ENCODE peak calls at places on chromosome 15, in seven cellular contexts. One of them, this sample, is unnamed.

GRCh38 chr15:59237119-59237853 is 30.6 kb downstream of the LDHAL6B start:
- DNase-seq in left lung: no peak
- DNase-seq in AG09319: no peak
- DNase-seq in OCI-LY7: peak; percentile 11
- DNase-seq in neural crest cell: no peak
- DNase-seq in foreskin fibroblast: no peak
- DNase-seq in hepatocyte: no peak
- DNase-seq in this sample: no peak

GRCh38 chr15:23823508-23823907 is 136.4 kb upstream of the NDN start:
- DNase-seq in neural crest cell: no peak
- DNase-seq in foreskin fibroblast: no peak
- DNase-seq in left lung: no peak
- DNase-seq in OCI-LY7: no peak
- DNase-seq in hepatocyte: no peak
- DNase-seq in AG09319: no peak
- DNase-seq in this sample: no peak

GRCh38 chr15:63872759-63873510 is 39.2 kb upstream of the HERC1 start:
- DNase-seq in hepatocyte: no peak
- DNase-seq in left lung: no peak
- DNase-seq in neural crest cell: no peak
- DNase-seq in AG09319: no peak
- DNase-seq in OCI-LY7: no peak
- DNase-seq in foreskin fibroblast: peak; percentile 29
- DNase-seq in this sample: no peak

GRCh38 chr15:75843618-75844610 is 667 bp downstream of the UBE2Q2 start:
- DNase-seq in neural crest cell: peak; percentile 44
- DNase-seq in AG09319: peak; percentile 16
- DNase-seq in OCI-LY7: peak; percentile 64
- DNase-seq in hepatocyte: peak; percentile 77
- DNase-seq in foreskin fibroblast: peak; percentile 57
- DNase-seq in left lung: peak; percentile 89
- DNase-seq in this sample: peak; percentile 41

GRCh38 chr15:98654790-98655360 is 6.5 kb downstream of the IGF1R start:
- DNase-seq in left lung: no peak
- DNase-seq in neural crest cell: no peak
- DNase-seq in foreskin fibroblast: no peak
- DNase-seq in AG09319: no peak
- DNase-seq in hepatocyte: no peak
- DNase-seq in OCI-LY7: no peak
- DNase-seq in this sample: no peak

GRCh38 chr15:25240461-25241021 is 198.3 kb downstream of the UBE3A start:
- DNase-seq in neural crest cell: no peak
- DNase-seq in AG09319: no peak
- DNase-seq in OCI-LY7: no peak
- DNase-seq in left lung: peak; percentile 26
- DNase-seq in foreskin fibroblast: no peak
- DNase-seq in hepatocyte: no peak
- DNase-seq in this sample: no peak

GRCh38 chr15:70375586-70375985 is 277.9 kb upstream of the TLE3 start:
- DNase-seq in OCI-LY7: no peak
- DNase-seq in left lung: no peak
- DNase-seq in neural crest cell: no peak
- DNase-seq in AG09319: no peak
- DNase-seq in hepatocyte: no peak
- DNase-seq in foreskin fibroblast: no peak
- DNase-seq in this sample: no peak

GRCh38 chr15:37093480-37094410 is 6.6 kb downstream of the MEIS2 start:
- DNase-seq in OCI-LY7: no peak
- DNase-seq in foreskin fibroblast: no peak
- DNase-seq in hepatocyte: peak; percentile 42
- DNase-seq in left lung: no peak
- DNase-seq in neural crest cell: no peak
- DNase-seq in AG09319: no peak
- DNase-seq in this sample: no peak

GRCh38 chr15:50315814-50316630 is 39.0 kb downstream of the GABPB1 start:
- DNase-seq in neural crest cell: no peak
- DNase-seq in OCI-LY7: peak; percentile 52
- DNase-seq in foreskin fibroblast: peak; percentile 21
- DNase-seq in AG09319: peak; percentile 12
- DNase-seq in hepatocyte: peak; percentile 52
- DNase-seq in left lung: no peak
- DNase-seq in this sample: no peak

GRCh38 chr15:25793354-25794050 is 69.6 kb downstream of the ATP10A start:
- DNase-seq in AG09319: no peak
- DNase-seq in hepatocyte: no peak
- DNase-seq in OCI-LY7: peak; percentile 87
- DNase-seq in neural crest cell: no peak
- DNase-seq in foreskin fibroblast: no peak
- DNase-seq in left lung: no peak
- DNase-seq in this sample: no peak

GRCh38 chr15:49152552-49153337 is 2.7 kb downstream of the COPS2 start:
- DNase-seq in AG09319: no peak
- DNase-seq in left lung: no peak
- DNase-seq in hepatocyte: no peak
- DNase-seq in foreskin fibroblast: no peak
- DNase-seq in OCI-LY7: no peak
- DNase-seq in neural crest cell: no peak
- DNase-seq in this sample: no peak

GRCh38 chr15:58918239-58918638 is 15.2 kb downstream of the SLTM start:
- DNase-seq in left lung: no peak
- DNase-seq in neural crest cell: no peak
- DNase-seq in foreskin fibroblast: no peak
- DNase-seq in hepatocyte: no peak
- DNase-seq in AG09319: no peak
- DNase-seq in OCI-LY7: no peak
- DNase-seq in this sample: no peak

GRCh38 chr15:85625856-85626255 is 168.9 kb downstream of the KLHL25 start:
- DNase-seq in AG09319: no peak
- DNase-seq in hepatocyte: no peak
- DNase-seq in foreskin fibroblast: peak; percentile 73
- DNase-seq in neural crest cell: no peak
- DNase-seq in OCI-LY7: no peak
- DNase-seq in left lung: no peak
- DNase-seq in this sample: no peak

GRCh38 chr15:74340139-74340538 is 27.3 kb downstream of the CYP11A1 start:
- DNase-seq in left lung: no peak
- DNase-seq in neural crest cell: no peak
- DNase-seq in foreskin fibroblast: peak; percentile 19
- DNase-seq in OCI-LY7: no peak
- DNase-seq in AG09319: no peak
- DNase-seq in hepatocyte: no peak
- DNase-seq in this sample: no peak

GRCh38 chr15:89486726-89487050 is 9.7 kb downstream of the RHCG start:
- DNase-seq in hepatocyte: no peak
- DNase-seq in foreskin fibroblast: no peak
- DNase-seq in OCI-LY7: no peak
- DNase-seq in AG09319: no peak
- DNase-seq in neural crest cell: no peak
- DNase-seq in left lung: peak; percentile 83
- DNase-seq in this sample: no peak

GRCh38 chr15:56675930-56676329 is 57.4 kb downstream of the ZNF280D start:
- DNase-seq in foreskin fibroblast: no peak
- DNase-seq in hepatocyte: no peak
- DNase-seq in left lung: no peak
- DNase-seq in neural crest cell: no peak
- DNase-seq in AG09319: no peak
- DNase-seq in OCI-LY7: no peak
- DNase-seq in this sample: no peak

GRCh38 chr15:100284701-100285100 is 57.1 kb downstream of the ADAMTS17 start:
- DNase-seq in AG09319: no peak
- DNase-seq in foreskin fibroblast: no peak
- DNase-seq in hepatocyte: peak; percentile 50
- DNase-seq in OCI-LY7: no peak
- DNase-seq in left lung: no peak
- DNase-seq in neural crest cell: no peak
- DNase-seq in this sample: no peak

GRCh38 chr15:67228286-67228685 is 26.2 kb downstream of the AAGAB start:
- DNase-seq in neural crest cell: no peak
- DNase-seq in OCI-LY7: no peak
- DNase-seq in hepatocyte: no peak
- DNase-seq in foreskin fibroblast: no peak
- DNase-seq in AG09319: no peak
- DNase-seq in left lung: no peak
- DNase-seq in this sample: no peak

GRCh38 chr15:70101459-70102113 is 3.9 kb upstream of the TLE3 start:
- DNase-seq in AG09319: peak; percentile 57
- DNase-seq in OCI-LY7: peak; percentile 65
- DNase-seq in foreskin fibroblast: peak; percentile 81
- DNase-seq in left lung: no peak
- DNase-seq in hepatocyte: peak; percentile 89
- DNase-seq in neural crest cell: peak; percentile 72
- DNase-seq in this sample: peak; percentile 60

GRCh38 chr15:98873441-98874218 is 134.0 kb downstream of the PGPEP1L start:
- DNase-seq in OCI-LY7: no peak
- DNase-seq in AG09319: no peak
- DNase-seq in neural crest cell: no peak
- DNase-seq in hepatocyte: no peak
- DNase-seq in left lung: no peak
- DNase-seq in foreskin fibroblast: peak; percentile 88
- DNase-seq in this sample: no peak

GRCh38 chr15:95394186-95395067 is 936.1 kb upstream of the NR2F2 start:
- DNase-seq in left lung: no peak
- DNase-seq in AG09319: no peak
- DNase-seq in foreskin fibroblast: no peak
- DNase-seq in neural crest cell: no peak
- DNase-seq in hepatocyte: no peak
- DNase-seq in OCI-LY7: no peak
- DNase-seq in this sample: no peak

GRCh38 chr15:75416584-75416983 is 34.9 kb downstream of the SIN3A start:
- DNase-seq in foreskin fibroblast: no peak
- DNase-seq in OCI-LY7: no peak
- DNase-seq in hepatocyte: no peak
- DNase-seq in neural crest cell: no peak
- DNase-seq in left lung: no peak
- DNase-seq in AG09319: no peak
- DNase-seq in this sample: no peak

GRCh38 chr15:60520041-60520824 is 41.3 kb upstream of the ICE2 start:
- DNase-seq in hepatocyte: no peak
- DNase-seq in OCI-LY7: no peak
- DNase-seq in AG09319: no peak
- DNase-seq in neural crest cell: no peak
- DNase-seq in foreskin fibroblast: peak; percentile 43
- DNase-seq in left lung: no peak
- DNase-seq in this sample: no peak

GRCh38 chr15:56460046-56460445 is 4.9 kb downstream of the MNS1 start:
- DNase-seq in AG09319: no peak
- DNase-seq in neural crest cell: no peak
- DNase-seq in left lung: no peak
- DNase-seq in foreskin fibroblast: no peak
- DNase-seq in hepatocyte: no peak
- DNase-seq in OCI-LY7: no peak
- DNase-seq in this sample: no peak

GRCh38 chr15:88894348-88894818 is 961 bp downstream of the HAPLN3 start:
- DNase-seq in left lung: peak; percentile 85
- DNase-seq in OCI-LY7: peak; percentile 23
- DNase-seq in neural crest cell: peak; percentile 57
- DNase-seq in hepatocyte: peak; percentile 85
- DNase-seq in AG09319: no peak
- DNase-seq in foreskin fibroblast: no peak
- DNase-seq in this sample: peak; percentile 76

GRCh38 chr15:77834276-77834990 is 201.7 kb upstream of the LINGO1 start:
- DNase-seq in foreskin fibroblast: no peak
- DNase-seq in AG09319: no peak
- DNase-seq in neural crest cell: no peak
- DNase-seq in left lung: no peak
- DNase-seq in hepatocyte: no peak
- DNase-seq in OCI-LY7: no peak
- DNase-seq in this sample: no peak

GRCh38 chr15:61404567-61404966 is 175.5 kb upstream of the RORA start:
- DNase-seq in hepatocyte: no peak
- DNase-seq in AG09319: no peak
- DNase-seq in OCI-LY7: no peak
- DNase-seq in neural crest cell: no peak
- DNase-seq in foreskin fibroblast: no peak
- DNase-seq in left lung: no peak
- DNase-seq in this sample: no peak

DNA sequence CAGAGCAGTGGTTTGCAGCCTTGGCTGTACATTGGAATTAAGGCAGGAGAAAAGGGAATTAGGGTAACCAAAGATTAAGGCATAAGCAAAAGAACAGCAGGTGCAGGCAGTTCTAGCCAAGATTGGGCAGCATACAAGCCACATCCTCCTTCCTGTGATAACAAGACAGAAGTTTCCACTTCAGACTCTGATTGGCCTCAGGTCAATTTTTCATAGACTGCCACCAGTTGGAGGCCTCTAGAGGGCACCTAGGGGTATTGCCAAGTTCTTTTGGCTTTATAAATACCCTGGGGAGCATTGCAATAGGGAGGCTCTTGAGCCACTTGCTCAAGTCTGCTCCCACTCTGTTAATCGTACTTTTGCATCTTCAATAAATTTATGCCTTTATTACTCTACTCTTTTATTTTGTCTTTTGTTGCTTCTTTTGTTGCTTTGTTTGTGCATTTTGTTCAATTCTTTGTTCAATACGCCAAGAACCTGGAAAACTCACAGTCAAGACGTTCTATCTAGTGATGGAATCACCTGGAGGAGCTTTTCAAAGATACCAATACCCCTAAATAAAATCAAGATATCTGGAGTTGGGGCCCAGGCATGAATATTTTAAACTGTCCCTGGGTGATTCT is 32.2 kb upstream of the FMN1 start:
- DNase-seq in OCI-LY7: peak; percentile 76
- DNase-seq in left lung: no peak
- DNase-seq in foreskin fibroblast: no peak
- DNase-seq in hepatocyte: peak; percentile 46
- DNase-seq in AG09319: no peak
- DNase-seq in neural crest cell: no peak
- DNase-seq in this sample: no peak
- TF ChIP-seq CTCF in OCI-LY7: peak; percentile 74
- TF ChIP-seq CTCF in left lung: peak; percentile 50
- TF ChIP-seq CTCF in foreskin fibroblast: peak; percentile 14
- TF ChIP-seq CTCF in hepatocyte: peak; percentile 11
- TF ChIP-seq CTCF in AG09319: no peak
- TF ChIP-seq CTCF in neural crest cell: peak; percentile 54
- TF ChIP-seq CTCF in this sample: peak; percentile 39

GRCh38 chr15:81296218-81296617 is 27.7 kb downstream of the STARD5 start:
- DNase-seq in OCI-LY7: peak; percentile 41
- DNase-seq in neural crest cell: no peak
- DNase-seq in hepatocyte: no peak
- DNase-seq in left lung: no peak
- DNase-seq in foreskin fibroblast: no peak
- DNase-seq in AG09319: no peak
- DNase-seq in this sample: no peak
- TF ChIP-seq CTCF in OCI-LY7: peak; percentile 26
- TF ChIP-seq CTCF in neural crest cell: no peak
- TF ChIP-seq CTCF in hepatocyte: no peak
- TF ChIP-seq CTCF in left lung: no peak
- TF ChIP-seq CTCF in foreskin fibroblast: no peak
- TF ChIP-seq CTCF in AG09319: no peak
- TF ChIP-seq CTCF in this sample: no peak

GRCh38 chr15:41936649-41937567 is 35.4 kb downstream of the EHD4 start:
- DNase-seq in hepatocyte: no peak
- DNase-seq in AG09319: no peak
- DNase-seq in foreskin fibroblast: no peak
- DNase-seq in neural crest cell: no peak
- DNase-seq in OCI-LY7: no peak
- DNase-seq in left lung: no peak
- DNase-seq in this sample: no peak
- TF ChIP-seq CTCF in hepatocyte: no peak
- TF ChIP-seq CTCF in AG09319: no peak
- TF ChIP-seq CTCF in foreskin fibroblast: no peak
- TF ChIP-seq CTCF in neural crest cell: no peak
- TF ChIP-seq CTCF in OCI-LY7: no peak
- TF ChIP-seq CTCF in left lung: no peak
- TF ChIP-seq CTCF in this sample: no peak

GRCh38 chr15:43299884-43300283 is 30.5 kb downstream of the LCMT2 start:
- DNase-seq in left lung: no peak
- DNase-seq in neural crest cell: no peak
- DNase-seq in foreskin fibroblast: no peak
- DNase-seq in AG09319: no peak
- DNase-seq in hepatocyte: no peak
- DNase-seq in OCI-LY7: no peak
- DNase-seq in this sample: no peak
- TF ChIP-seq CTCF in left lung: no peak
- TF ChIP-seq CTCF in neural crest cell: no peak
- TF ChIP-seq CTCF in foreskin fibroblast: no peak
- TF ChIP-seq CTCF in AG09319: no peak
- TF ChIP-seq CTCF in hepatocyte: no peak
- TF ChIP-seq CTCF in OCI-LY7: no peak
- TF ChIP-seq CTCF in this sample: no peak